ENCODE peak calls at places on chromosomes 3 and 15, in four cellular contexts. Y is GM12878, O is H1, V is K562. Q is an unnamed sample.

GRCh38 chr3:71581451-71581980 is 2.0 kb downstream of the FOXP1 start:
- DNase-seq in Y (no peak), O (peak; percentile 74), V (peak; percentile 6), Q (no peak)

GRCh38 chr3:112689989-112690388 is 49.0 kb upstream of the CCDC80 start:
- DNase-seq in Y (no peak), O (no peak), V (no peak), Q (no peak)

GRCh38 chr3:141860766-141861513 is 15.5 kb upstream of the ATP1B3 start:
- DNase-seq in Y (no peak), O (no peak), V (peak; percentile 31), Q (no peak)

GRCh38 chr3:19645093-19645492 is 288.9 kb downstream of the EFHB start:
- DNase-seq in Y (peak; percentile 23), O (no peak), V (no peak), Q (no peak)

GRCh38 chr3:44235604-44236484 is 5.8 kb upstream of the TOPAZ1 start:
- DNase-seq in Y (peak; percentile 11), O (no peak), V (peak; percentile 84), Q (peak; percentile 79)

GRCh38 chr3:20668411-20668810 is 482.4 kb upstream of the SGO1 start:
- DNase-seq in Y (no peak), O (peak; percentile 46), V (peak; percentile 7), Q (no peak)

GRCh38 chr3:53551324-53551723 is 56.9 kb downstream of the CACNA1D start:
- DNase-seq in Y (no peak), O (no peak), V (no peak), Q (no peak)

GRCh38 chr3:59043391-59043790 is 6.4 kb downstream of the CFAP20DC start:
- DNase-seq in Y (no peak), O (no peak), V (no peak), Q (no peak)

GRCh38 chr3:41997702-41998551 is 36.0 kb upstream of the ULK4 start:
- DNase-seq in Y (no peak), O (peak; percentile 75), V (peak; percentile 41), Q (no peak)

GRCh38 chr3:79052054-79052681 is 715.6 kb downstream of the ROBO1 start:
- DNase-seq in Y (no peak), O (peak; percentile 56), V (no peak), Q (no peak)

GRCh38 chr15:72604794-72605193 is 49.7 kb upstream of the GOLGA6B start:
- DNase-seq in Y (no peak), O (no peak), V (peak; percentile 24), Q (peak; percentile 28)

GRCh38 chr15:72599855-72600464 is 54.5 kb upstream of the GOLGA6B start:
- DNase-seq in Y (no peak), O (no peak), V (peak; percentile 55), Q (peak; percentile 47)
- TF ChIP-seq EGR1 in Y (no peak), O (no peak), V (no peak), Q (no peak)

GRCh38 chr3:5427938-5428337 is 240.4 kb downstream of the EDEM1 start:
- DNase-seq in Y (no peak), O (no peak), V (no peak), Q (no peak)
- H3K4me3 ChIP-seq in Y (no peak overlapping the region), O (no peak overlapping the region), V (no peak overlapping the region), Q (no peak overlapping the region)

GRCh38 chr3:167783781-167784180 is 48.3 kb downstream of the SERPINI1 start:
- DNase-seq in Y (no peak), O (no peak), V (no peak), Q (no peak)
- TF ChIP-seq SP1 in Y (no peak), O (no peak), V (no peak), Q (no peak)

DNA sequence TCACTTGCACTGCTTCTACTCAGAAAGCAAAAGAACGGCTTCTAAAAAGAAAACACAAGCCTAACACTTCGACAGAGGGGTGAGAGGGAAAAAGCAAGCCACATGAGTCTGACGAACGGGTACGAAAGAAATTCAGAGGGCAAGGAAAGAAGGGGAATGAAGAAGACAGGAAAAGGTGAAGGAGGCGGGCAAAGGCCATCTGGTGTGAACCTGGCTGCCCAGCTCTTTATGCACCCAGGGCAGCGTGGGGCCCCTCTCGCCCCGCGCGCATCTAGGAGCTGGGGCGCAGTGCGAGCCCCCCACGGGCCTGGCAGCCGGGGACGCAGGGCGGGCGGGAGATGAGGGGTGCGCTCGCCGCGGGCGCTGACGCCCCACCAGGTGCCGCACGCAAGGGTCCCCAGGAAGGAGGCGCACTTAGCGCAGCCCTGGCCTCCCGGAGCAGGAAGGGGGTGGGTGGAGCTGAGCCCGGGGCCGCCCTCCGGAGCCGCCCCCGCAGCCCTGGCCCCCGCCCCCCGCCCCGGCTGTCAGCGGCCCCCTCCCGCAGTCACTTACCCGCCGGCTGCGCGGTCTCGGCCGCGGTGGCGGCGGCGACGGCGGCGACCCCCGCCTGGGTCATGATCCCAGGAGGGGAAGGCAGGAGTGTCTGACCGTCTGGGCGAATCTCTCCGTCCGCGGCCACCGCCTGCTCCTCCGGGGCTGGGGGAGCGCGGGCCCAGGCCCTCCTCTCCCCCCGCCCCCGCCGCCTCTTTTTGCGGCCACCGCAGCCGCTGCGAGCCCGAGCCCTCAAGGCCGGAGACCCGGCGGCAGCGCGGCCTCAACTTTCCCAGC is at the start of gene USF3:
- DNase-seq in Y (peak; percentile 30), O (peak; percentile 78), V (peak; percentile 91), Q (peak; percentile 23)
- TF ChIP-seq EGR1 in Y (no peak), O (peak; percentile 66), V (peak; percentile 32), Q (peak; percentile 76)

GRCh38 chr15:92818658-92819311 is 81.3 kb upstream of the CHD2 start:
- DNase-seq in Y (no peak), O (no peak), V (peak; percentile 44), Q (no peak)
- H3K4me3 ChIP-seq in Y (no peak overlapping the region), O (peak overlapping the region; percentile 47), V (peak overlapping the region; percentile 25), Q (peak overlapping the region; percentile 57)

GRCh38 chr15:46900992-46901391 is 816.3 kb upstream of the SEMA6D start:
- DNase-seq in Y (no peak), O (no peak), V (no peak), Q (no peak)
- TF ChIP-seq SP1 in Y (no peak), O (no peak), V (no peak), Q (no peak)

GRCh38 chr3:40780801-40781406 is 256.1 kb downstream of the ZNF621 start:
- DNase-seq in Y (no peak), O (no peak), V (no peak), Q (no peak)

GRCh38 chr3:40780341-40780800 is 255.6 kb downstream of the ZNF621 start:
- DNase-seq in Y (no peak), O (no peak), V (no peak), Q (no peak)

GRCh38 chr3:40779039-40779438 is 254.3 kb downstream of the ZNF621 start:
- DNase-seq in Y (no peak), O (no peak), V (no peak), Q (no peak)

DNA sequence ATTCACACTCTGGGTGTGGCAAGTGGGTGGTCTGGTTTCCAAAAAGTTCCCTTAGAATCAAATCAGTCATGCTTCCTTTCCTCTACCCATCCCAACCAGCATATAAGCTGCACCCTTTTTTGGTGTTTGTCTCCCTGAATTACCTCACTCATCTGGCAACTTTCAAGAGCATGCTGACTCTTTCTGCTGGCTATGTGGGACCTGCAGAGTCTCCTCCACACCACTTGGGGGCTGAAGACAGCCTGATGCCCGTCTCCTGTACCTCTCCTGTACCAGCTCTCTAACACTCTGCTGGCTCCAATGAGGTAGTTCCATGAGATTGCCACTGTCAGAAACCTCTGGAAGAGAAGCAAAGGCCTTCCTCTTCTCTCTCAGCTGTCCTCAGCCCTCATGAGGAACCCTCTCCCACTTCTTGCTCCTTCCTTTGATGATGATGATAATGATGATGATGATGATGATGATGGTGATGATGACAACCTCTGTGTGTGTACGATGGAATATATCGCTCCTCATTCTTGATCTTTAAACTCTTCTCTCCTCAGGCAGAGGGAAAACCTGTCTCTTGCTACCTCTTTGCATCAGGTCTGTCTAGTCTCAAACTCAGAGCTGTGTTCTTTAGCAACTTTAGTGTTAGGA is 257.4 kb downstream of the ZNF621 start:
- DNase-seq in Y (no peak), O (no peak), V (no peak), Q (no peak)
- TF ChIP-seq EGR1 in Y (no peak), O (no peak), V (no peak), Q (no peak)

GRCh38 chr3:194330579-194330978 is 20.5 kb downstream of the CPN2 start:
- DNase-seq in Y (no peak), O (no peak), V (no peak), Q (no peak)

GRCh38 chr3:194336601-194337355 is 14.3 kb downstream of the CPN2 start:
- DNase-seq in Y (no peak), O (no peak), V (no peak), Q (no peak)

GRCh38 chr3:194332858-194333211 is 18.3 kb downstream of the CPN2 start:
- DNase-seq in Y (no peak), O (no peak), V (no peak), Q (no peak)

GRCh38 chr3:194333212-194333980 is 17.7 kb downstream of the CPN2 start:
- DNase-seq in Y (no peak), O (peak; percentile 98), V (peak; percentile 79), Q (peak; percentile 76)

DNA sequence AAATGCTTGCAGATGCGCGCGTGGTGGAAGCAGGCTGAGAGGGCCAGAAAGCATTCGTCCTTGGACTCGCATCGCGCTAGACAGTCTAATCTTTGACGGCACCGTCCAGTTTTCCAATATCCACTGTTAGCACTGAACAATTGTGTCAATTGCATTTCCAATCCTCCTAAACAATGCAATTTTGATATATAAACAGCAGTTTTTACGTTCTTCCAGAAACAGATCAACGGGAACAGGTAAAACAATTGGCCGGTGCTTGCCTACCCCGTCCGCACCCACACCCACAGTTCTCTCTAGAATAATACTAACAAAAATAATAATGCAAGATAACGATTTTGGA is 17.2 kb downstream of the CPN2 start:
- DNase-seq in Y (no peak), O (no peak), V (no peak), Q (no peak)
- H3K4me3 ChIP-seq in Y (peak overlapping the region; percentile 49), O (peak overlapping the region; percentile 62), V (no peak overlapping the region), Q (no peak overlapping the region)

DNA sequence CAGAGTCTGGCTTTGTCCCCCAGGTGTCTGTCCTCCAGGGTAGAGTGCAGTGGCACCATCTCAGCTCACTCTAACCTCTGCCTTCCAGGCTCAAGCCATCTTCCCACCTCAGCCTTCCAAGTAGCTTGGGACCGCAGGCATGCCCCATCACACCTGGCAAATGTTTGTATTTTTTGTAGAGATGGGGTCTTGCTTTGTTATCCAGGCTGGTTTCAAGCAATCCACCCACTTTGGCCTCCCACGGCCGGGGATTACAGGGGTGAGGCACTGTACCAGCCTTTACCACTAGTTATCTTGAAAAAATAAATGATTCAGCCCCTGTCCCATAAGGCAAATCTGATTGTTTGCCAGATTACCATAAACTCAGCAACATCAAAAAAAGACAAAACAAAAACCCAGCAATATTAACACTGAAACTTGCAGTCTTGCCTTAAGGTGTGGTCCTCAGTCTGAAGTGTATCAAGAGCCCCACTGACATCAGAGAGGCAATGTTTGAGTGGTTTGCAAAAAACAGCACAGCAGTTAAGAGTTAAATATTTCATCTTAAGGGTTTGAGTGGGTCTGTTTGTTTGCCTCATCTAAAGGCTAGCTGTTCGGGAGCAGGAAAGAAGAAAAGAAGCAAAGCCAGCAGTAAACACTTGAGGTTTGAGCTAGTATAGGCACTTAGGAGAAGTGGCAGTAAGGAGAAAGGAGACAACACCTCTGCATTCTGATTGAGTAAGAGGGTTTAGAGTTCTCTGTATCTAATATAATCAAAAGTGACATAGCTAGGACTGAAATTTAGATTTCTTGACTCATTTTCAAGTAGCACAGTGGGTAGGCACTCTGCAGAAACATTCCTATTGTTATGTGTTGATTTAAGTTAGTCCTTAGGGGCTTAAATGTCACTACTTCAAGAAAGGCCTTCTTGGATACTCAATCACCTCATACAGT is 26.3 kb upstream of the EDEM1 start:
- DNase-seq in Y (no peak), O (no peak), V (no peak), Q (peak; percentile 1)
- TF ChIP-seq SP1 in Y (no peak), O (no peak), V (peak; percentile 24), Q (no peak)